ENCODE peak calls at places on chromosome 2, in four cellular contexts. Z is A673; A is lung; J is effector memory CD4-positive, alpha-beta T cell. F is an unnamed sample.
A peak's percentile ranks its signal among the peaks of the same experiment; 100 is the strongest.

GRCh38 chr2:232296766-232297525 is 81.6 kb upstream of the ALPP start:
- DNase-seq in A (no peak), J (no peak), Z (no peak), F (no peak)

GRCh38 chr2:121128741-121129659 is 156.0 kb downstream of the TFCP2L1 start:
- DNase-seq in A (peak; percentile 60), J (no peak), Z (peak; percentile 43), F (peak; percentile 91)

GRCh38 chr2:142585785-142586184 is 291.7 kb upstream of the KYNU start:
- DNase-seq in A (no peak), J (no peak), Z (no peak), F (no peak)

GRCh38 chr2:65320042-65320711 is 92.5 kb downstream of the ACTR2 start:
- DNase-seq in Z (peak; percentile 29), J (no peak), A (no peak), F (peak; percentile 92)

GRCh38 chr2:56077352-56077915 is 106.4 kb upstream of the CCDC85A start:
- DNase-seq in Z (peak; percentile 11), J (no peak), A (no peak), F (no peak)

GRCh38 chr2:174683392-174683759 is 80.9 kb downstream of the CHRNA1 start:
- DNase-seq in J (no peak), A (no peak), Z (no peak), F (peak; percentile 13)

GRCh38 chr2:101125374-101125773 is 25.8 kb downstream of the TBC1D8 start:
- DNase-seq in A (no peak), J (no peak), Z (no peak), F (no peak)

GRCh38 chr2:232980683-232981082 is 32.4 kb downstream of the NGEF start:
- DNase-seq in A (no peak), Z (no peak), J (no peak), F (peak; percentile 15)

GRCh38 chr2:23477392-23477791 is 92.4 kb downstream of the KLHL29 start:
- DNase-seq in J (no peak), A (no peak), Z (no peak), F (no peak)

GRCh38 chr2:134253804-134254203 is at the start of gene MGAT5:
- DNase-seq in J (no peak), Z (no peak), A (peak; percentile 71), F (no peak)

GRCh38 chr2:216679658-216680024 is 15.7 kb downstream of the IGFBP5 start:
- DNase-seq in J (no peak), A (no peak), Z (no peak), F (no peak)

GRCh38 chr2:84701880-84702279 is 179.0 kb downstream of the TRABD2A start:
- DNase-seq in J (no peak), Z (no peak), A (no peak), F (no peak)

GRCh38 chr2:67782443-67782842 is 280.4 kb downstream of the C1D start:
- DNase-seq in J (no peak), A (no peak), Z (no peak), F (no peak)

GRCh38 chr2:150335596-150335995 is 151.9 kb downstream of the RND3 start:
- DNase-seq in Z (no peak), A (no peak), J (no peak), F (no peak)

GRCh38 chr2:215080545-215080944 is 57.9 kb downstream of the ABCA12 start:
- DNase-seq in A (no peak), Z (no peak), J (no peak), F (no peak)

GRCh38 chr2:200396726-200397348 is 90.3 kb downstream of the SPATS2L start:
- DNase-seq in A (no peak), J (no peak), Z (no peak), F (no peak)

GRCh38 chr2:46363535-46364170 is 66.4 kb downstream of the EPAS1 start:
- DNase-seq in Z (no peak), J (no peak), A (no peak), F (peak; percentile 19)

GRCh38 chr2:20444113-20444992 is 2.5 kb upstream of the RHOB start:
- DNase-seq in J (no peak), A (no peak), Z (no peak), F (no peak)

GRCh38 chr2:85797959-85798358 is 44.2 kb downstream of the ATOH8 start:
- DNase-seq in A (no peak), J (no peak), Z (peak; percentile 49), F (no peak)

GRCh38 chr2:167438206-167438605 is 549.9 kb downstream of the XIRP2 start:
- DNase-seq in Z (peak; percentile 49), J (no peak), A (no peak), F (peak; percentile 14)

GRCh38 chr2:156537147-156537546 is 101.0 kb downstream of the GPD2 start:
- DNase-seq in J (no peak), A (no peak), Z (no peak), F (no peak)

GRCh38 chr2:119545076-119545475 is 827 bp downstream of the CFAP221 start:
- DNase-seq in A (no peak), Z (no peak), J (no peak), F (peak; percentile 61)

GRCh38 chr2:179983250-179983932 is 23.7 kb downstream of the CWC22 start:
- DNase-seq in A (no peak), J (no peak), Z (no peak), F (no peak)

GRCh38 chr2:210663574-210663973 is 107.2 kb downstream of the CPS1 start:
- DNase-seq in A (no peak), J (no peak), Z (peak; percentile 54), F (no peak)

GRCh38 chr2:224448236-224448635 is 46.3 kb upstream of the FAM124B start:
- DNase-seq in J (no peak), A (no peak), Z (no peak), F (no peak)

GRCh38 chr2:20577495-20578235 is 73.2 kb downstream of the HS1BP3 start:
- DNase-seq in A (no peak), J (no peak), Z (no peak), F (no peak)

GRCh38 chr2:40535891-40536290 is 84.0 kb upstream of the SLC8A1 start:
- DNase-seq in Z (no peak), A (no peak), J (no peak), F (no peak)

GRCh38 chr2:23287250-23287704 is 97.7 kb upstream of the KLHL29 start:
- DNase-seq in Z (no peak), J (no peak), A (no peak), F (no peak)

GRCh38 chr2:16728742-16729141 is 63.1 kb upstream of the CYRIA start:
- DNase-seq in Z (no peak), A (no peak), J (no peak), F (no peak)

GRCh38 chr2:124178719-124179118 is 153.6 kb downstream of the CNTNAP5 start:
- DNase-seq in Z (no peak), A (no peak), J (no peak), F (no peak)

GRCh38 chr2:156430236-156430977 is 5.8 kb upstream of the GPD2 start:
- DNase-seq in J (no peak), Z (no peak), A (no peak), F (no peak)

GRCh38 chr2:790081-790480 is 112.9 kb upstream of the TMEM18 start:
- DNase-seq in Z (no peak), J (no peak), A (no peak), F (no peak)

GRCh38 chr2:101400048-101400447 is 12.7 kb upstream of the CREG2 start:
- DNase-seq in A (no peak), J (no peak), Z (no peak), F (peak; percentile 45)

GRCh38 chr2:238106339-238106697 is 6.2 kb downstream of the ESPNL start:
- DNase-seq in J (no peak), Z (no peak), A (no peak), F (no peak)

GRCh38 chr2:170170281-170171035 is 7.5 kb upstream of the MYO3B start:
- DNase-seq in Z (no peak), A (no peak), J (no peak), F (no peak)

GRCh38 chr2:24814498-24814897 is 21.3 kb downstream of the CENPO start:
- DNase-seq in A (no peak), Z (no peak), J (no peak), F (no peak)

GRCh38 chr2:170848587-170848986 is 31.9 kb downstream of the GAD1 start:
- DNase-seq in Z (no peak), A (no peak), J (no peak), F (no peak)

GRCh38 chr2:25215948-25216679 is 47.7 kb upstream of the POMC start:
- DNase-seq in J (peak; percentile 80), Z (peak; percentile 67), A (peak; percentile 65), F (peak; percentile 59)

GRCh38 chr2:79112269-79112668 is 8.0 kb upstream of the REG1A start:
- DNase-seq in Z (no peak), A (no peak), J (no peak), F (no peak)

GRCh38 chr2:108396845-108397244 is 19.1 kb downstream of the SULT1C4 start:
- DNase-seq in Z (peak; percentile 54), A (no peak), J (no peak), F (no peak)

DNA sequence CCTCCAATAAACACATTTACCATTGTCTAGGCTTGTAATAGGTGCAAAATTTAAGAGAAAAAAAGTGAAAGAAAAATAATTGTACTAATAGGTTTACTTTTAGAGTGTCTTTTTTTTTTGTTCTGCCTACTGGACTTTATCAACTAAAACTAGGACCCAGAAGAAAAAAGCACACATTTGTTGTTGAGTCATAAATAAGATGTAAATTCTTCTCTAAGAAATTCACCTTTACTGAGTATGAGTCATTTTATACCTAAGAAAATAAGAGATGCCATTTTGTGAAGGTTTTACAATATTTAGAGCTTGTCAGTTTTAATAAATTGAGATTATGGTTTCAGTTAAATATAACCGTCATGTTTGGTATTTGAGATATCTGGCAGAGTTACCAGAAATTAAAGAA is 19.2 kb downstream of the FARP2 start:
- DNase-seq in Z (no peak), A (no peak), J (no peak), F (no peak)
- H3K4me1 ChIP-seq in Z (no peaks in the 10 kb centered on the region), A (peaks cover 7% of the 10 kb centered on the region), J (no peaks in the 10 kb centered on the region), F (peaks cover 5% of the 10 kb centered on the region)

GRCh38 chr2:163692081-163692480 is 43.7 kb downstream of the FIGN start:
- DNase-seq in Z (no peak), J (no peak), A (no peak), F (no peak)
- H3K27ac ChIP-seq in Z (no peak overlapping the region), J (no peak overlapping the region), A (no peak overlapping the region), F (no peak overlapping the region)

GRCh38 chr2:73300926-73301325 is 7.6 kb upstream of the EGR4 start:
- DNase-seq in J (no peak), Z (no peak), A (no peak), F (no peak)
- H3K4me3 ChIP-seq in J (no peak overlapping the region), Z (no peak overlapping the region), A (no peak overlapping the region), F (no peak overlapping the region)

GRCh38 chr2:230219419-230220331 is at the start of gene SP110:
- DNase-seq in A (peak; percentile 92), Z (peak; percentile 89), J (peak; percentile 73), F (peak; percentile 92)

GRCh38 chr2:230217424-230217823 is 2.4 kb downstream of the SP110 start:
- DNase-seq in Z (no peak), A (no peak), J (no peak), F (peak; percentile 9)

GRCh38 chr2:230221533-230221932 is 1.7 kb upstream of the SP110 start:
- DNase-seq in J (no peak), Z (no peak), A (no peak), F (no peak)

GRCh38 chr2:230218411-230218810 is 1.4 kb downstream of the SP110 start:
- DNase-seq in Z (no peak), J (no peak), A (no peak), F (peak; percentile 14)

GRCh38 chr2:230220347-230220969 is 674 bp upstream of the SP110 start:
- DNase-seq in A (no peak), Z (peak; percentile 3), J (no peak), F (no peak)
- H3K4me1 ChIP-seq in A (no peaks in the 10 kb centered on the region), Z (peaks cover 4% of the 10 kb centered on the region), J (peaks cover 26% of the 10 kb centered on the region), F (peaks cover 18% of the 10 kb centered on the region)

GRCh38 chr2:109487237-109487869 is 126.4 kb downstream of the SEPTIN10 start:
- DNase-seq in J (no peak), Z (no peak), A (no peak), F (no peak)
- H3K27ac ChIP-seq in J (no peak overlapping the region), Z (no peak overlapping the region), A (no peak overlapping the region), F (no peak overlapping the region)

F was measured in small intestine.